ENCODE peak calls at places on chromosomes 3 and 15, in nine cellular contexts. P is DND-41, O is left ventricle myocardium inferior, R is PC-9, I is tibial artery, A is IMR-90, F is GM23338, G is PC-3, N is HCT116. W is an unnamed sample. For H3K4me1, the result is how much of the 10 kb centered on the place peaks cover.

GRCh38 chr3:154552338-154552737 is 122.3 kb upstream of the GPR149 start:
- DNase-seq in P (no peak), O (no peak), R (no peak), I (no peak), A (no peak), F (peak), G (peak), N (peak), W (peak)

GRCh38 chr15:42081463-42081830 is 12.9 kb downstream of the PLA2G4D start:
- DNase-seq in P (no peak), O (no peak), R (no peak), I (no peak), A (no peak), F (no peak), G (no peak), N (no peak), W (no peak)

GRCh38 chr15:42704492-42704926 is 32.4 kb downstream of the CDAN1 start:
- DNase-seq in P (peak), O (no peak), R (peak), I (peak), A (peak), F (peak), G (peak), N (peak), W (peak)

GRCh38 chr15:53811530-53811929 is 52.1 kb upstream of the WDR72 start:
- DNase-seq in P (no peak), O (no peak), R (no peak), I (no peak), A (no peak), F (peak), G (peak), N (peak), W (peak)

GRCh38 chr3:113684271-113684819 is 12.1 kb downstream of the USF3 start:
- DNase-seq in P (no peak), O (no peak), R (no peak), I (no peak), A (no peak), F (no peak), G (no peak), N (no peak), W (no peak)

GRCh38 chr3:170278632-170279031 is 56.4 kb downstream of the PRKCI start:
- DNase-seq in P (no peak), O (no peak), R (no peak), I (no peak), A (no peak), F (no peak), G (no peak), N (no peak), W (no peak)

GRCh38 chr3:188003188-188004171 is 150.5 kb upstream of the LPP start:
- DNase-seq in P (no peak), O (no peak), R (peak), I (no peak), A (no peak), F (no peak), G (peak), N (no peak), W (no peak)

GRCh38 chr3:48552111-48552911 is 4.3 kb downstream of the PFKFB4 start:
- DNase-seq in P (no peak), O (no peak), R (no peak), I (no peak), A (no peak), F (no peak), G (no peak), N (no peak), W (no peak)

GRCh38 chr15:96351801-96352593 is 21.5 kb downstream of the NR2F2 start:
- DNase-seq in P (no peak), O (no peak), R (no peak), I (peak), A (no peak), F (peak), G (no peak), N (no peak), W (no peak)

GRCh38 chr3:184448321-184449160 is 68.7 kb downstream of the CHRD start:
- DNase-seq in P (no peak), O (no peak), R (peak), I (no peak), A (peak), F (no peak), G (peak), N (peak), W (peak)

GRCh38 chr15:52076889-52077781 is 35.4 kb downstream of the BCL2L10 start:
- DNase-seq in P (no peak), O (no peak), R (no peak), I (no peak), A (peak), F (no peak), G (peak), N (peak), W (no peak)

GRCh38 chr3:134056464-134056891 is 26.8 kb upstream of the SLCO2A1 start:
- DNase-seq in P (no peak), O (no peak), R (no peak), I (no peak), A (peak), F (no peak), G (no peak), N (no peak), W (no peak)

GRCh38 chr3:5630396-5630795 is 442.9 kb downstream of the EDEM1 start:
- DNase-seq in P (no peak), O (no peak), R (no peak), I (no peak), A (no peak), F (no peak), G (no peak), N (no peak), W (no peak)

GRCh38 chr15:94225616-94226015 is 5.7 kb upstream of the MCTP2 start:
- DNase-seq in P (no peak), O (no peak), R (no peak), I (no peak), A (peak), F (no peak), G (no peak), N (no peak), W (no peak)

GRCh38 chr3:141528837-141529236 is 42.0 kb downstream of the RASA2 start:
- DNase-seq in P (no peak), O (no peak), R (no peak), I (no peak), A (no peak), F (no peak), G (no peak), N (no peak), W (no peak)

GRCh38 chr3:141523615-141524375 is 37.0 kb downstream of the RASA2 start:
- DNase-seq in P (no peak), O (no peak), R (no peak), I (no peak), A (peak), F (no peak), G (peak), N (no peak), W (no peak)

GRCh38 chr3:141526709-141527108 is 39.9 kb downstream of the RASA2 start:
- DNase-seq in P (no peak), O (no peak), R (no peak), I (no peak), A (no peak), F (peak), G (peak), N (no peak), W (no peak)

GRCh38 chr3:141524988-141525387 is 38.2 kb downstream of the RASA2 start:
- DNase-seq in P (no peak), O (no peak), R (no peak), I (no peak), A (no peak), F (no peak), G (no peak), N (no peak), W (no peak)

DNA sequence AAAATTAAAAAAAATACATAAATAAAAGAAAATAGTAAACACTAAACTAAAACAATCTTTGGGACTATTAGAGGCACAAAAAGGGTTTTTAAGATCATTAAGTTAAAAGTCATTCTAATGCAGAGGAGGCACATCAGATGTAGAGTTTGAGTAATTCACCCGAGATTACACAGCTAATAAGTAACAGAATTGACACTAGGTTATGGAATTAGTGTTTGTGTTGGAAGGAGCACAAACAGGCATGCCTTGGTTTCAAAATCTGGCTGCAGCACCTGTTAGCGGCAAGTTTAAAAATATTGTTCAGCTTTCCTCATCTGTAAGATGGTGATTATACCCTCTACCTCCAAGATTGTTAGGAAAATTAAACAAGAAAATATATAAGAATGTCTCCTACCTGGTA is 39.0 kb downstream of the RASA2 start:
- DNase-seq in P (no peak), O (no peak), R (no peak), I (no peak), A (no peak), F (no peak), G (no peak), N (no peak), W (no peak)
- H3K4me1 ChIP-seq in P (under half), O (under half), R (under half), I (under half), A (under half), F (under half), G (under half), N (under half), W (under half)

DNA sequence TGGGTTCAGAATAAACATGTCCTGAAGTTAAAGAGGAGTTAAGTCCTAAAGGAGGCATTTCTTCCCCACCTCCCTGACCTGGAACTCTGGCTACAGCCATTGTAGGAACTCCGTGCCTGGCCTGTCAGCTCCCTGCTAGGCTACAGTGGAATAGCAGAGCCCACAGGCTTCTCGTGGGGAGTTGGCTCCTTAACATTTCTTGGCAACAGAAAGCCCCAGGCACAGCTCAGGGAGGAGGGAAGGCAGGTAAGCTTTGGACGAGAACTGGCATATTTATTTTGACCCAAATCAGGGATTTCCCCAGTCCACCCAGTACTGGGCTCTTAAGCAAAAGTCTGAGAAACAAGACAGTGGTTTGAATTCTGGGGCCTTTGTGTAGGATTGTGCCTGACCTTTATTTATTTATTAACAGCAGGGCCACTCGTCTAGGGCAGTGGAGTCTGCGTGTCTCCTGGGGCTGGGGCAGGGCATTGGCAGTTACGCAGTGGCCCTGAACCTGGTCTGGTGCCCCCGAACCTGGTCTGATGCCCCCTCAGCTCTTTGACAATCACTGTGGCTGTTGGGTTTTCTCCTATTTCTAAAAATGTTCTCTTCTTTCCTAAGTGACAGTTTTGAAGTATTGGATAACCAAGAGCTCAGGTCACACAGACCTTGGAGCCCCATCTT is 7.9 kb upstream of the ISG20 start:
- DNase-seq in P (no peak), O (no peak), R (no peak), I (peak), A (no peak), F (no peak), G (no peak), N (no peak), W (no peak)
- H3K4me1 ChIP-seq in P (under half), O (under half), R (under half), I (under half), A (under half), F (under half), G (half or more), N (under half), W (under half)

DNA sequence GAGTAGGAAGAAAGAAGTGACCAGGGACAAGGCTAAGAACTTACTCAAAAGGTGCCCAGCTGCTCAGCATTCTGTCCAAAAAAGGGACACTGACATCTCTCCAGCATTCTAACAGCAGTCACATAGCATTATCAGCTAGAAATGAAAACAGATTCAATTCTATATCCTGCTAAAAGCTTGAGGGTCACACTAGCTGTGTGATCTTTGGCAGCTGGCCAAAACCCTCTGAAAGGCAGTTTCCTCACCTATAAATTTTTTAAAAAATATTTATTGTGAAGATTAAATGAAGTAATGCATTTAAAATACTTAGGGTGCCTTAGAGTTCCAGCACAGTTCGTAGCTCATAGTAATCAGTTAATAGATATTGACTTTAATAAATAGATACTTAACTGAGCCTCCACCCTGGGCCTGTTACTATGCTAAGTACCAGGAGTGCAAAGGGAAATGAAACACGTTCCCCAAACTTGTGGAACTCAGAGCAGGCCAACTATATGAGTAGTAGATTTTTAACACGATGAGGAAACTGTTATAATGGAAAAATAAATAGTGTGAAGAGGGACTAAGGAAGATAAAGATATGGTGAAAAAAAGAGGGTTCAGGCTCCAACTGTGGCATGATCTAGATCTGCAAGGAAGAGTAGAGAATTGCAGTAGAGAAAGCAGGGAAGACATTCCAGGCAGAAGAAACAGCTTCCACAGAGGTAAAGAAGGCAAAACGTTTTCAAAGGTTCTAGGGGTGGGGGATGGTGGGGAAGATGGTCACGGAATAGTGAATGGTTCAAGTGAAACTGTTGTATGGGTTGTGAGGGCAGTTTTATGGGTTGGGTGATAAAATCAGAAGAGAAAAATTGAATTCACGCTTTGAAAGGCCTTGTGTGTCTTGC is 11.4 kb downstream of the CD86 start:
- DNase-seq in P (no peak), O (no peak), R (no peak), I (no peak), A (no peak), F (no peak), G (no peak), N (no peak), W (peak)
- H3K4me1 ChIP-seq in P (under half), O (under half), R (under half), I (under half), A (under half), F (under half), G (under half), N (under half), W (under half)

GRCh38 chr15:77625376-77625775 is 7.3 kb downstream of the LINGO1 start:
- DNase-seq in P (no peak), O (no peak), R (no peak), I (no peak), A (no peak), F (no peak), G (no peak), N (no peak), W (no peak)

GRCh38 chr15:77623008-77623877 is 9.5 kb downstream of the LINGO1 start:
- DNase-seq in P (no peak), O (no peak), R (no peak), I (no peak), A (no peak), F (peak), G (no peak), N (no peak), W (no peak)

GRCh38 chr15:77626002-77626401 is 6.7 kb downstream of the LINGO1 start:
- DNase-seq in P (no peak), O (no peak), R (no peak), I (no peak), A (no peak), F (no peak), G (no peak), N (no peak), W (no peak)

GRCh38 chr15:77623878-77624524 is 8.7 kb downstream of the LINGO1 start:
- DNase-seq in P (no peak), O (no peak), R (no peak), I (no peak), A (no peak), F (no peak), G (no peak), N (no peak), W (no peak)

GRCh38 chr15:77624868-77625267 is 7.8 kb downstream of the LINGO1 start:
- DNase-seq in P (no peak), O (no peak), R (no peak), I (no peak), A (no peak), F (no peak), G (no peak), N (no peak), W (peak)
- H3K4me1 ChIP-seq in P (under half), O (under half), R (under half), I (under half), A (under half), F (half or more), G (under half), N (under half), W (half or more)

DNA sequence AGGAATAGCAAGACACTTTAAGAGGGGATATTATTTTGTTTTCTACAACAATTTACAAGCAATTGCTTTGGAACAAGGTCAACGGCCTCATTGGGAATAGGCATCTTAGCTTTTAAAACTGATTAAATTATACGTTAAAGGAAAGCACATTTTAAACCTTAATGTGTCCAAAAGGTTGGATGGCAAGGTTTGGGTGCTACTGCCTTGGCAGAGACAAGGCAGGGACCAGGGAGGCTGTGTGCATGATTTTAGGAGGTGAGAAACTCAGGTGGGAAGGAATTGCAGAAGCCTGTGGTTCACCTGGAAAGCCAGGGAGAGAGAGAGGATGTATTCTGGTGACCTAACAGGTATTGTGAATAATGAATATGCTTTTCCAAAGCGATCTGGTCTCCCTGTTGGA is 54.3 kb downstream of the TGFBR2 start:
- DNase-seq in P (no peak), O (no peak), R (no peak), I (no peak), A (no peak), F (no peak), G (no peak), N (no peak), W (no peak)
- H3K4me1 ChIP-seq in P (half or more), O (half or more), R (under half), I (under half), A (under half), F (half or more), G (half or more), N (half or more), W (half or more)

GRCh38 chr15:75062706-75063105 is 39.3 kb downstream of the PPCDC start:
- DNase-seq in P (no peak), O (no peak), R (no peak), I (no peak), A (no peak), F (no peak), G (no peak), N (no peak), W (no peak)

GRCh38 chr15:75063889-75064288 is 40.5 kb downstream of the PPCDC start:
- DNase-seq in P (no peak), O (no peak), R (no peak), I (no peak), A (no peak), F (no peak), G (no peak), N (no peak), W (no peak)

GRCh38 chr15:75063338-75063737 is 39.9 kb downstream of the PPCDC start:
- DNase-seq in P (no peak), O (no peak), R (no peak), I (no peak), A (peak), F (no peak), G (no peak), N (no peak), W (no peak)

GRCh38 chr15:75059607-75060006 is 36.2 kb downstream of the PPCDC start:
- DNase-seq in P (no peak), O (no peak), R (no peak), I (no peak), A (no peak), F (no peak), G (no peak), N (no peak), W (no peak)

DNA sequence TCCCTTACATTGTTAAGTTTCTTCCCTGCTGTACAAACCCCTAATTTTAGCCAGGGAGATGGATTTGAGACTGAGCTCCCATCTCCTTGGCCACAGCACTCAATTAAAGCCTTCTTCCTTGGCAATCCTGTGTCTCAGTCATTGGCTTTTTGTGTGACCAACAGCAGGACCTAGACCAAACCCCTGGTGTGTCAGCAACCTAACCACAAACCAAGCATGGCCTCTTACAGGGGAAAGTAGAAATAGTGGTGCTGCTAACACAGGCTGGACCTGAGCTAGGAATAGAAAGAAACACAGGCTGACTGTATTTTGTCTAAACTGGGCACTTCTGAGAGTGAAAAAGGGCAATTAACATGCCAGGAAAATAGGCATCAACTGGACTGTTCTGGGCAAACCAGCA is 37.9 kb downstream of the PPCDC start:
- DNase-seq in P (no peak), O (no peak), R (no peak), I (no peak), A (peak), F (no peak), G (no peak), N (no peak), W (no peak)
- H3K4me1 ChIP-seq in P (under half), O (half or more), R (under half), I (under half), A (under half), F (under half), G (under half), N (under half), W (under half)

GRCh38 chr15:58737298-58737697 is 12.2 kb downstream of the ADAM10 start:
- DNase-seq in P (no peak), O (no peak), R (no peak), I (no peak), A (no peak), F (no peak), G (no peak), N (no peak), W (no peak)

GRCh38 chr15:58741032-58741431 is 8.5 kb downstream of the ADAM10 start:
- DNase-seq in P (no peak), O (no peak), R (no peak), I (no peak), A (no peak), F (no peak), G (no peak), N (no peak), W (no peak)

GRCh38 chr15:58736244-58736643 is 13.3 kb downstream of the ADAM10 start:
- DNase-seq in P (no peak), O (no peak), R (no peak), I (no peak), A (no peak), F (no peak), G (no peak), N (no peak), W (peak)

GRCh38 chr15:58734859-58735258 is 14.6 kb downstream of the ADAM10 start:
- DNase-seq in P (no peak), O (no peak), R (no peak), I (no peak), A (no peak), F (no peak), G (no peak), N (no peak), W (no peak)

GRCh38 chr15:58738051-58738707 is 11.3 kb downstream of the ADAM10 start:
- DNase-seq in P (no peak), O (no peak), R (no peak), I (no peak), A (peak), F (no peak), G (peak), N (no peak), W (no peak)
- H3K4me1 ChIP-seq in P (under half), O (half or more), R (under half), I (under half), A (under half), F (half or more), G (under half), N (under half), W (under half)

GRCh38 chr3:71063768-71064287 is 519.7 kb downstream of the FOXP1 start:
- DNase-seq in P (peak), O (peak), R (no peak), I (no peak), A (peak), F (peak), G (peak), N (no peak), W (peak)
- H3K4me1 ChIP-seq in P (half or more), O (half or more), R (under half), I (under half), A (under half), F (half or more), G (half or more), N (under half), W (half or more)

W was measured in A673.